ENCODE peak calls at places on chromosomes 2 and 18, in seven cellular contexts. V is NCI-H82; Y is NCI-H2171 treated with DMSO at 0.1 percent for 48 hours; K is natural killer cell treated with Interleukin-12 subunit alpha and Interleukin-12 subunit beta and Interleukin-15 and Interleukin-18, amount 100 ng/mL, for 72 hours; Q is nucleus accumbens; T is epithelial cell of esophagus; H is germinal center. E is an unnamed sample.

GRCh38 chr2:96106991-96107882 is 9.1 kb downstream of the ADRA2B start:
- DNase-seq in V (no peak), Y (no peak), K (peak), Q (no peak), T (no peak), H (no peak), E (no peak)

GRCh38 chr2:15818881-15819280 is 121.5 kb upstream of the MYCN start:
- DNase-seq in V (no peak), Y (no peak), K (no peak), Q (no peak), T (no peak), H (no peak), E (no peak)

GRCh38 chr2:53268086-53268485 is 499.5 kb upstream of the CHAC2 start:
- DNase-seq in V (no peak), Y (no peak), K (no peak), Q (no peak), T (no peak), H (no peak), E (no peak)

GRCh38 chr2:83067947-83068346 is 1391.1 kb downstream of the SUCLG1 start:
- DNase-seq in V (no peak), Y (no peak), K (no peak), Q (no peak), T (no peak), H (no peak), E (no peak)

GRCh38 chr2:128638311-128638710 is 319.6 kb upstream of the HS6ST1 start:
- DNase-seq in V (peak), Y (no peak), K (no peak), Q (no peak), T (no peak), H (no peak), E (no peak)

GRCh38 chr2:54503192-54503591 is 47.1 kb downstream of the SPTBN1 start:
- DNase-seq in V (peak), Y (no peak), K (no peak), Q (peak), T (peak), H (peak), E (no peak)

GRCh38 chr18:42649636-42650035 is 465.8 kb downstream of the RIT2 start:
- DNase-seq in V (peak), Y (no peak), K (no peak), Q (no peak), T (peak), H (no peak), E (no peak)

GRCh38 chr2:225002039-225002655 is 40.1 kb downstream of the DOCK10 start:
- DNase-seq in V (peak), Y (peak), K (peak), Q (peak), T (peak), H (peak), E (no peak)

GRCh38 chr2:219736196-219736595 is 108.8 kb downstream of the SLC4A3 start:
- DNase-seq in V (peak), Y (peak), K (no peak), Q (no peak), T (peak), H (peak), E (no peak)

GRCh38 chr18:41767960-41768359 is 187.1 kb upstream of the PIK3C3 start:
- DNase-seq in V (peak), Y (no peak), K (no peak), Q (no peak), T (peak), H (no peak), E (no peak)

GRCh38 chr2:140344842-140345241 is 1564.7 kb upstream of the NXPH2 start:
- DNase-seq in V (no peak), Y (no peak), K (no peak), Q (no peak), T (peak), H (no peak), E (no peak)

GRCh38 chr2:158772306-158773078 is 22.6 kb upstream of the DAPL1 start:
- DNase-seq in V (no peak), Y (peak), K (no peak), Q (peak), T (no peak), H (no peak), E (no peak)

GRCh38 chr2:232544674-232545073 is 5.2 kb downstream of the CHRNG start:
- DNase-seq in V (no peak), Y (no peak), K (no peak), Q (no peak), T (no peak), H (no peak), E (no peak)

GRCh38 chr2:173175222-173175621 is 99.6 kb downstream of the MAP3K20 start:
- DNase-seq in V (no peak), Y (no peak), K (no peak), Q (no peak), T (peak), H (no peak), E (no peak)

GRCh38 chr18:21281611-21282010 is 39.6 kb downstream of the GREB1L start:
- DNase-seq in V (no peak), Y (no peak), K (no peak), Q (no peak), T (peak), H (no peak), E (no peak)

GRCh38 chr2:173941567-173941966 is 23.6 kb downstream of the SP3 start:
- DNase-seq in V (no peak), Y (no peak), K (no peak), Q (no peak), T (no peak), H (no peak), E (no peak)

GRCh38 chr2:147133273-147133901 is 711.4 kb upstream of the ACVR2A start:
- DNase-seq in V (no peak), Y (no peak), K (no peak), Q (no peak), T (no peak), H (no peak), E (no peak)

GRCh38 chr2:42243297-42243696 is 74.1 kb downstream of the EML4 start:
- DNase-seq in V (no peak), Y (no peak), K (no peak), Q (no peak), T (no peak), H (no peak), E (no peak)

GRCh38 chr18:55637204-55637603 is 49.2 kb upstream of the TCF4 start:
- DNase-seq in V (no peak), Y (no peak), K (no peak), Q (no peak), T (no peak), H (no peak), E (no peak)

GRCh38 chr2:237695201-237695780 is 67.9 kb downstream of the LRRFIP1 start:
- DNase-seq in V (no peak), Y (no peak), K (no peak), Q (no peak), T (peak), H (no peak), E (no peak)

GRCh38 chr2:172234716-172235661 is 132.3 kb upstream of the DLX2 start:
- DNase-seq in V (peak), Y (peak), K (no peak), Q (no peak), T (no peak), H (peak), E (no peak)

GRCh38 chr2:130391058-130391871 is 35.4 kb downstream of the PTPN18 start:
- DNase-seq in V (peak), Y (peak), K (peak), Q (peak), T (peak), H (peak), E (peak)

GRCh38 chr2:64654993-64655666 is 1.4 kb upstream of the SERTAD2 start:
- DNase-seq in V (peak), Y (peak), K (no peak), Q (no peak), T (no peak), H (no peak), E (no peak)

GRCh38 chr18:74778191-74778847 is 180.6 kb downstream of the ZNF407 start:
- DNase-seq in V (no peak), Y (no peak), K (no peak), Q (no peak), T (peak), H (no peak), E (no peak)

GRCh38 chr2:175926272-175926671 is 75.8 kb downstream of the LNPK start:
- DNase-seq in V (no peak), Y (no peak), K (no peak), Q (no peak), T (peak), H (no peak), E (no peak)

GRCh38 chr2:162677476-162677875 is 161.1 kb downstream of the KCNH7 start:
- DNase-seq in V (no peak), Y (no peak), K (no peak), Q (no peak), T (peak), H (no peak), E (no peak)

GRCh38 chr2:23293756-23294155 is 91.2 kb upstream of the KLHL29 start:
- DNase-seq in V (no peak), Y (no peak), K (no peak), Q (no peak), T (no peak), H (no peak), E (no peak)

E was measured in omental fat pad.